ENCODE peak calls at places on chromosomes 7 and 10, in four cellular contexts. R is GM19239; A is activated CD4-positive, CD25-positive, alpha-beta regulatory T cell treated with anti-CD3 and anti-CD28 coated beads, Interleukin-2, amount 50 U/mL, for 72 hours; E is brain microvascular endothelial cell. F is an unnamed sample.

GRCh38 chr10:24469993-24470392 is 253.7 kb downstream of the ARHGAP21 start:
- DNase-seq in R (no peak), A (no peak), E (no peak), F (no peak)

GRCh38 chr7:24911213-24911603 is 68.8 kb downstream of the OSBPL3 start:
- DNase-seq in R (no peak), A (no peak), E (no peak), F (peak; percentile 45)

GRCh38 chr10:36675458-36675880 is 449.9 kb upstream of the ANKRD30A start:
- DNase-seq in R (no peak), A (no peak), E (peak; percentile 83), F (no peak)

GRCh38 chr7:29424984-29425309 is 138.7 kb upstream of the PRR15 start:
- DNase-seq in R (no peak), A (no peak), E (no peak), F (no peak)

GRCh38 chr7:5470167-5470532 is 46.5 kb upstream of the TNRC18 start:
- DNase-seq in R (no peak), A (no peak), E (no peak), F (no peak)

GRCh38 chr7:115340828-115341227 is 418.9 kb downstream of the MDFIC start:
- DNase-seq in R (no peak), A (no peak), E (peak; percentile 91), F (no peak)

GRCh38 chr10:92241158-92241500 is 49.7 kb downstream of the CPEB3 start:
- DNase-seq in R (no peak), A (no peak), E (no peak), F (no peak)

GRCh38 chr7:88218428-88218745 is 1.5 kb downstream of the SRI start:
- DNase-seq in R (no peak), A (no peak), E (no peak), F (no peak)

GRCh38 chr7:4742852-4743251 is 32.6 kb upstream of the AP5Z1 start:
- DNase-seq in R (no peak), A (no peak), E (no peak), F (no peak)